ENCODE peak calls at places on chromosomes 6 and 20, in ten cellular contexts. V is activated CD4-positive, alpha-beta T cell treated with anti-CD3 and anti-CD28 coated beads, Interleukin-2, amount 50 U/mL, for 1 hour; Q is brain microvascular endothelial cell; K is GM13976; M is stimulated activated CD8-positive, alpha-beta memory T cell treated with anti-CD3 and anti-CD28 coated beads, Interleukin-2, amount 100 ng/mL, for 48 hours; T is kidney; S is NCI-H2081; J is HCT116; X is mesendoderm; P is bronchial epithelial cell. W is an unnamed sample.

GRCh38 chr20:49765846-49766541 is 46.6 kb upstream of the SLC9A8 start:
- DNase-seq in V (no peak), Q (no peak), K (no peak), M (no peak), T (no peak), S (no peak), J (no peak), X (no peak), P (no peak), W (no peak)

GRCh38 chr20:16007978-16008377 is 565.3 kb downstream of the KIF16B start:
- DNase-seq in V (no peak), Q (no peak), K (no peak), M (no peak), T (no peak), S (no peak), J (no peak), X (peak; percentile 65), P (no peak), W (no peak)

GRCh38 chr6:4133941-4134838 is 1.2 kb downstream of the ECI2 start:
- DNase-seq in V (peak; percentile 11), Q (no peak), K (no peak), M (peak; percentile 23), T (no peak), S (no peak), J (no peak), X (peak; percentile 36), P (no peak), W (no peak)

GRCh38 chr20:43691928-43692524 is 25.1 kb downstream of the MYBL2 start:
- DNase-seq in V (peak; percentile 50), Q (peak; percentile 36), K (peak; percentile 81), M (peak; percentile 50), T (no peak), S (no peak), J (peak; percentile 29), X (peak; percentile 67), P (peak; percentile 31), W (no peak)

GRCh38 chr6:131379951-131380350 is 193.1 kb upstream of the ARG1 start:
- DNase-seq in V (no peak), Q (peak; percentile 68), K (no peak), M (no peak), T (no peak), S (no peak), J (no peak), X (no peak), P (peak; percentile 32), W (no peak)

GRCh38 chr6:6912841-6913240 is 194.9 kb upstream of the RREB1 start:
- DNase-seq in V (no peak), Q (no peak), K (no peak), M (no peak), T (no peak), S (no peak), J (no peak), X (no peak), P (no peak), W (no peak)

GRCh38 chr20:33828912-33829560 is 17.9 kb downstream of the CHMP4B start:
- DNase-seq in V (no peak), Q (no peak), K (no peak), M (no peak), T (no peak), S (no peak), J (no peak), X (no peak), P (no peak), W (no peak)

GRCh38 chr6:141421378-141421777 is 711.3 kb upstream of the GJE1 start:
- DNase-seq in V (no peak), Q (peak; percentile 73), K (no peak), M (no peak), T (no peak), S (no peak), J (peak; percentile 8), X (peak; percentile 34), P (peak; percentile 96), W (no peak)

GRCh38 chr6:156791261-156791850 is 14.2 kb downstream of the ARID1B start:
- DNase-seq in V (no peak), Q (peak; percentile 39), K (no peak), M (no peak), T (no peak), S (no peak), J (no peak), X (peak; percentile 42), P (peak; percentile 78), W (no peak)

GRCh38 chr20:21371193-21371592 is 26.1 kb downstream of the NKX2-4 start:
- DNase-seq in V (no peak), Q (no peak), K (no peak), M (no peak), T (no peak), S (no peak), J (no peak), X (no peak), P (no peak), W (no peak)

GRCh38 chr20:17965042-17965697 is 3.4 kb downstream of the SNX5 start:
- DNase-seq in V (no peak), Q (no peak), K (no peak), M (no peak), T (no peak), S (no peak), J (no peak), X (peak; percentile 56), P (no peak), W (no peak)

GRCh38 chr20:63498950-63499332 is at the start of gene EEF1A2:
- DNase-seq in V (peak; percentile 53), Q (no peak), K (no peak), M (no peak), T (peak; percentile 80), S (no peak), J (no peak), X (no peak), P (no peak), W (no peak)

GRCh38 chr20:8209061-8209460 is 77.0 kb downstream of the PLCB1 start:
- DNase-seq in V (no peak), Q (peak; percentile 16), K (peak; percentile 2), M (no peak), T (no peak), S (no peak), J (no peak), X (no peak), P (no peak), W (peak; percentile 35)